ENCODE peak calls at places on chromosomes 16 and 17, in six cellular contexts. P is pancreas, F is ascending aorta, D is GM23248, B is body of pancreas, R is PC-9. X is an unnamed sample. For H3K36me3, the result is how much of the 10 kb centered on the place peaks cover.

GRCh38 chr16:57386381-57386951 is 14.2 kb downstream of the CX3CL1 start:
- DNase-seq in D (peak), R (no peak), F (no peak), P (no peak), B (no peak), X (no peak)

GRCh38 chr16:86363057-86363490 is 147.3 kb upstream of the FOXF1 start:
- DNase-seq in P (no peak), B (no peak), F (no peak), D (peak), R (no peak), X (no peak)

GRCh38 chr17:66667491-66668030 is 167.4 kb upstream of the CACNG5 start:
- DNase-seq in F (no peak), P (no peak), B (no peak), D (no peak), R (no peak), X (no peak)

GRCh38 chr17:49249292-49249794 is 18.8 kb upstream of the PHOSPHO1 start:
- DNase-seq in B (no peak), D (peak), F (no peak), P (no peak), R (peak), X (peak)

GRCh38 chr17:79047923-79048825 is 24.2 kb downstream of the C1QTNF1 start:
- DNase-seq in F (no peak), B (no peak), P (peak), D (no peak), R (no peak), X (no peak)

GRCh38 chr16:10362077-10362863 is 23.6 kb upstream of the ATF7IP2 start:
- DNase-seq in R (no peak), B (no peak), D (no peak), P (no peak), F (no peak), X (no peak)

GRCh38 chr17:17103160-17103559 is 60.9 kb downstream of the MPRIP start:
- DNase-seq in R (no peak), B (no peak), P (no peak), F (no peak), D (no peak), X (no peak)

GRCh38 chr17:68600123-68600880 is 865 bp downstream of the FAM20A start:
- DNase-seq in D (peak), R (no peak), F (no peak), B (peak), P (peak), X (peak)

GRCh38 chr16:66277311-66278070 is 89.0 kb upstream of the CDH5 start:
- DNase-seq in P (no peak), R (no peak), B (no peak), F (no peak), D (no peak), X (no peak)

GRCh38 chr17:80968602-80969029 is 23.0 kb upstream of the CHMP6 start:
- DNase-seq in F (no peak), R (no peak), P (no peak), D (peak), B (no peak), X (no peak)

GRCh38 chr17:77666881-77667395 is 291.6 kb upstream of the TNRC6C start:
- DNase-seq in B (no peak), P (no peak), F (no peak), R (no peak), D (no peak), X (no peak)

GRCh38 chr16:68645494-68646388 is 631 bp downstream of the CDH3 start:
- DNase-seq in P (peak), D (peak), R (peak), F (no peak), B (peak), X (peak)

GRCh38 chr16:21242756-21243155 is 9.3 kb downstream of the ANKS4B start:
- DNase-seq in F (no peak), D (no peak), P (no peak), R (no peak), B (no peak), X (no peak)

GRCh38 chr16:1290032-1290431 is 19.4 kb upstream of the UBE2I start:
- DNase-seq in D (peak), P (no peak), F (no peak), R (no peak), B (no peak), X (no peak)

GRCh38 chr17:21379080-21379711 is 3.0 kb downstream of the KCNJ12 start:
- DNase-seq in D (no peak), R (no peak), P (peak), B (peak), F (no peak), X (peak)

GRCh38 chr17:2484876-2485275 is 26.8 kb downstream of the METTL16 start:
- DNase-seq in P (no peak), R (no peak), D (no peak), B (no peak), F (no peak), X (no peak)

GRCh38 chr16:57446530-57447141 is 549 bp downstream of the CIAPIN1 start:
- DNase-seq in F (no peak), P (no peak), B (peak), D (peak), R (peak), X (no peak)

GRCh38 chr17:78219396-78220150 is 5.5 kb downstream of the BIRC5 start:
- DNase-seq in B (no peak), F (no peak), D (no peak), R (no peak), P (no peak), X (no peak)

GRCh38 chr17:72697602-72698146 is 394.8 kb downstream of the SLC39A11 start:
- DNase-seq in B (no peak), R (no peak), F (no peak), P (no peak), D (no peak), X (no peak)

GRCh38 chr16:4826980-4827379 is 20.1 kb downstream of the GLYR1 start:
- DNase-seq in R (no peak), P (no peak), F (no peak), D (no peak), B (no peak), X (no peak)
- H3K36me3 ChIP-seq in R (under half), P (under half), F (half or more), D (under half), B (under half), X (half or more)

GRCh38 chr16:88456356-88457292 is 3.5 kb downstream of the ZFPM1 start:
- DNase-seq in D (no peak), R (no peak), F (no peak), P (no peak), B (no peak), X (no peak)
- H3K4me3 ChIP-seq in D (peak), R (peak), F (peak), P (peak), B (no peak), X (no peak)

DNA sequence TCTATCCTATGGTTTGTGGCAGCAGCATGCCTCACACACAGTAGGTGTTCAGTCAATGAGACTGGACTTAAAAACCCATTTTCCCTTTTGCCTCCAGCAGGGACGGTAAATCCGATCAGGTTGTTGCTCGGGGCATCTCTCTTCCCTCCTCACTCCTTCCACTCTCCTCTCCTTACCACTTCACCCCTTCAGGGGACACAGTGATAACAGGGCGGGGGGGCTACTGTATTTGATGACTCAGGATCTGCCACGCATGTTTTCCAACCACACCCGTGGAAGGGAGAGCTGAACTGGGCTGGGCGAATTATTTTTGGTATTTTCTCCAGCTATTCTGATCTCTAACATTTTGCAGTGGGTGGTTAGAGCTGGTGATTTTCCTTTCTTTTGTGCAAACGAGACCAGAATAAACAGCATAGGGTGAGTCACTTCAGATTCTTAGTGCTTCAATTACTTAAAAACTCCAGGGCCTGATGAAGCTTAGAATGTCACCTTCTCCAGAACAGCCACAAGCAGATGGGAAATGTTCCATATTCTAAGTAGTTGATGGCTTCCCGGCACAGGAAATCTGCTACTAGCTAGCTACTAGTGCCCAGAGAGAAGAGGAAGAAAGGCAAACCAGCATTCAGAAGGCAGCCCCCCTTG is 74.3 kb downstream of the ASIC2 start:
- DNase-seq in B (no peak), P (no peak), D (peak), R (no peak), F (no peak), X (no peak)
- H3K27ac ChIP-seq in B (no peak), P (no peak), D (no peak), R (no peak), F (peak), X (no peak)

DNA sequence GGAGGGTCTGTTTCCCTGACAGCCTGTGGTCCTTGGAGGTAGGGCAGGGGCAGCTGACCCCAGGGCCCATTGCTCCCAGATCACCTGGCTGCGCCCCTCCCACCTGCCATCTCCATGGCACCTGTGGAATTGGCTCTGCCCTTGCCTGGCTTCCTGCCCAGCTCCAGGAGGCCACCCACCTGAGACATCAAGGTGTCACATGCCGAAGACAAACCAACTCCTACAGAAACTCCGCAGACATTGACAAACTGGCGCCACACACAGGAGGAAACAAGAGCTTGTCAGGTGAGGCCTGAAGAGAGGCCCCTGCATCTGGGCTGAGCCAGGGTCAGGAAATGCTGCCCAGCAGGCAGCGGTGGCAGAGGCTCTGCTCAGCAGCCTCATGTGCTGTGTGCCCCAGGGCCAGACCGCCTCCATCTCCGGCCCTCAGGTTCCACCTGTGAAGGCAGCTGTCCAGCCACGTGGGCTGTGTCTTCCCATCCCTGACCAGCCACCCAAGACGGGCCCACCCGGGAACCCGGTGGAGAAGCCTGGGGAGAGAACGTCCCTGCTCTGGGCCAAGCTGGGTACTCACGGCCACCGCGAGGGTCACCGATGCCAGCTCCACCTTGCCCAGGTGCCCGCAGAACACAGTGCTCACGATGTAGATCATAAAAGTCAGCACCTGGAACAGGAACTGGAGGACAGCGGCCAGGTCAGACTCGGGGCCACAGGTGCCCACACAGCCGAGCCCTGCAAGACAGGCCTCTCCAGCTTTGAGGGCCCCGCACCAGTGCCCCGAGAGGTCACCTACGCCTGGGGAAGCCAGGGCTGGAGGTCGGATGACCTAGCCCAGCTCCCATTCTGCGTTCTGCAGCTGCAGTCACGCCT is 1.6 kb downstream of the SLC47A2 start:
- DNase-seq in R (peak), P (peak), F (no peak), D (no peak), B (no peak), X (no peak)
- H3K36me3 ChIP-seq in R (under half), P (under half), F (under half), D (under half), B (under half), X (under half)